ENCODE peak calls at places on chromosomes 6 and 20, in four cellular contexts. One of them, this sample, is unnamed.

GRCh38 chr20:34190679-34191090 is 50.5 kb upstream of the ASIP start:
- DNase-seq in stimulated activated CD4-positive, alpha-beta T cell treated with anti-CD3 and anti-CD28 coated beads, Interleukin-15, amount 100 ng/mL, for 24 hours: peak
- DNase-seq in G401: peak
- DNase-seq in left lobe of liver: peak
- DNase-seq in this sample: peak

GRCh38 chr6:41438746-41439145 is 103.3 kb downstream of the NCR2 start:
- DNase-seq in stimulated activated CD4-positive, alpha-beta T cell treated with anti-CD3 and anti-CD28 coated beads, Interleukin-15, amount 100 ng/mL, for 24 hours: no peak
- DNase-seq in G401: no peak
- DNase-seq in left lobe of liver: no peak
- DNase-seq in this sample: no peak

GRCh38 chr20:19809487-19809886 is 51.4 kb downstream of the RIN2 start:
- DNase-seq in stimulated activated CD4-positive, alpha-beta T cell treated with anti-CD3 and anti-CD28 coated beads, Interleukin-15, amount 100 ng/mL, for 24 hours: no peak
- DNase-seq in G401: no peak
- DNase-seq in left lobe of liver: no peak
- DNase-seq in this sample: no peak

GRCh38 chr6:112835078-112835477 is 487.9 kb downstream of the RFPL4B start:
- DNase-seq in stimulated activated CD4-positive, alpha-beta T cell treated with anti-CD3 and anti-CD28 coated beads, Interleukin-15, amount 100 ng/mL, for 24 hours: no peak
- DNase-seq in G401: peak
- DNase-seq in left lobe of liver: no peak
- DNase-seq in this sample: peak

GRCh38 chr20:32040142-32040953 is 11.7 kb upstream of the HCK start:
- DNase-seq in stimulated activated CD4-positive, alpha-beta T cell treated with anti-CD3 and anti-CD28 coated beads, Interleukin-15, amount 100 ng/mL, for 24 hours: no peak
- DNase-seq in G401: no peak
- DNase-seq in left lobe of liver: no peak
- DNase-seq in this sample: no peak

GRCh38 chr20:39342463-39342862 is 380.3 kb downstream of the DHX35 start:
- DNase-seq in stimulated activated CD4-positive, alpha-beta T cell treated with anti-CD3 and anti-CD28 coated beads, Interleukin-15, amount 100 ng/mL, for 24 hours: no peak
- DNase-seq in G401: no peak
- DNase-seq in left lobe of liver: no peak
- DNase-seq in this sample: no peak

GRCh38 chr20:15703171-15703911 is 869.9 kb downstream of the KIF16B start:
- DNase-seq in stimulated activated CD4-positive, alpha-beta T cell treated with anti-CD3 and anti-CD28 coated beads, Interleukin-15, amount 100 ng/mL, for 24 hours: no peak
- DNase-seq in G401: no peak
- DNase-seq in left lobe of liver: no peak
- DNase-seq in this sample: no peak

GRCh38 chr20:3766832-3767433 is 620 bp downstream of the ADISSP start:
- DNase-seq in stimulated activated CD4-positive, alpha-beta T cell treated with anti-CD3 and anti-CD28 coated beads, Interleukin-15, amount 100 ng/mL, for 24 hours: peak
- DNase-seq in G401: no peak
- DNase-seq in left lobe of liver: no peak
- DNase-seq in this sample: no peak

GRCh38 chr20:53215166-53215565 is 243.0 kb downstream of the TSHZ2 start:
- DNase-seq in stimulated activated CD4-positive, alpha-beta T cell treated with anti-CD3 and anti-CD28 coated beads, Interleukin-15, amount 100 ng/mL, for 24 hours: peak
- DNase-seq in G401: no peak
- DNase-seq in left lobe of liver: no peak
- DNase-seq in this sample: no peak

GRCh38 chr20:2470051-2470431 is 548 bp downstream of the SNRPB start:
- DNase-seq in stimulated activated CD4-positive, alpha-beta T cell treated with anti-CD3 and anti-CD28 coated beads, Interleukin-15, amount 100 ng/mL, for 24 hours: peak
- DNase-seq in G401: peak
- DNase-seq in left lobe of liver: no peak
- DNase-seq in this sample: peak

GRCh38 chr6:13517116-13517515 is 29.7 kb upstream of the GFOD1 start:
- DNase-seq in stimulated activated CD4-positive, alpha-beta T cell treated with anti-CD3 and anti-CD28 coated beads, Interleukin-15, amount 100 ng/mL, for 24 hours: no peak
- DNase-seq in G401: no peak
- DNase-seq in left lobe of liver: no peak
- DNase-seq in this sample: no peak

GRCh38 chr20:38342196-38342595 is 4.1 kb upstream of the LBP start:
- DNase-seq in stimulated activated CD4-positive, alpha-beta T cell treated with anti-CD3 and anti-CD28 coated beads, Interleukin-15, amount 100 ng/mL, for 24 hours: no peak
- DNase-seq in G401: no peak
- DNase-seq in left lobe of liver: no peak
- DNase-seq in this sample: no peak

GRCh38 chr6:131851049-131851769 is 43.4 kb downstream of the ENPP1 start:
- DNase-seq in stimulated activated CD4-positive, alpha-beta T cell treated with anti-CD3 and anti-CD28 coated beads, Interleukin-15, amount 100 ng/mL, for 24 hours: no peak
- DNase-seq in G401: no peak
- DNase-seq in left lobe of liver: no peak
- DNase-seq in this sample: no peak

GRCh38 chr6:132465530-132466485 is 47.1 kb downstream of the STX7 start:
- DNase-seq in stimulated activated CD4-positive, alpha-beta T cell treated with anti-CD3 and anti-CD28 coated beads, Interleukin-15, amount 100 ng/mL, for 24 hours: no peak
- DNase-seq in G401: no peak
- DNase-seq in left lobe of liver: no peak
- DNase-seq in this sample: no peak

GRCh38 chr6:75600694-75601265 is 900 bp upstream of the SENP6 start:
- DNase-seq in stimulated activated CD4-positive, alpha-beta T cell treated with anti-CD3 and anti-CD28 coated beads, Interleukin-15, amount 100 ng/mL, for 24 hours: no peak
- DNase-seq in G401: no peak
- DNase-seq in left lobe of liver: no peak
- DNase-seq in this sample: no peak

GRCh38 chr6:41053056-41053455 is at the start of gene APOBEC2:
- DNase-seq in stimulated activated CD4-positive, alpha-beta T cell treated with anti-CD3 and anti-CD28 coated beads, Interleukin-15, amount 100 ng/mL, for 24 hours: no peak
- DNase-seq in G401: no peak
- DNase-seq in left lobe of liver: no peak
- DNase-seq in this sample: no peak

GRCh38 chr6:22653980-22654610 is 84.7 kb downstream of the HDGFL1 start:
- DNase-seq in stimulated activated CD4-positive, alpha-beta T cell treated with anti-CD3 and anti-CD28 coated beads, Interleukin-15, amount 100 ng/mL, for 24 hours: no peak
- DNase-seq in G401: no peak
- DNase-seq in left lobe of liver: no peak
- DNase-seq in this sample: no peak

GRCh38 chr6:99613398-99613704 is 6.7 kb downstream of the PRDM13 start:
- DNase-seq in stimulated activated CD4-positive, alpha-beta T cell treated with anti-CD3 and anti-CD28 coated beads, Interleukin-15, amount 100 ng/mL, for 24 hours: peak
- DNase-seq in G401: no peak
- DNase-seq in left lobe of liver: no peak
- DNase-seq in this sample: no peak

GRCh38 chr6:157169186-157169585 is 154.1 kb downstream of the TMEM242 start:
- DNase-seq in stimulated activated CD4-positive, alpha-beta T cell treated with anti-CD3 and anti-CD28 coated beads, Interleukin-15, amount 100 ng/mL, for 24 hours: no peak
- DNase-seq in G401: peak
- DNase-seq in left lobe of liver: no peak
- DNase-seq in this sample: no peak

GRCh38 chr6:75775219-75775618 is 26.2 kb downstream of the MYO6 start:
- DNase-seq in stimulated activated CD4-positive, alpha-beta T cell treated with anti-CD3 and anti-CD28 coated beads, Interleukin-15, amount 100 ng/mL, for 24 hours: no peak
- DNase-seq in G401: peak
- DNase-seq in left lobe of liver: no peak
- DNase-seq in this sample: peak

GRCh38 chr6:125124250-125124777 is 29.3 kb upstream of the TPD52L1 start:
- DNase-seq in stimulated activated CD4-positive, alpha-beta T cell treated with anti-CD3 and anti-CD28 coated beads, Interleukin-15, amount 100 ng/mL, for 24 hours: no peak
- DNase-seq in G401: no peak
- DNase-seq in left lobe of liver: no peak
- DNase-seq in this sample: no peak

GRCh38 chr20:62771396-62772102 is 24.7 kb upstream of the MRGBP start:
- DNase-seq in stimulated activated CD4-positive, alpha-beta T cell treated with anti-CD3 and anti-CD28 coated beads, Interleukin-15, amount 100 ng/mL, for 24 hours: no peak
- DNase-seq in G401: no peak
- DNase-seq in left lobe of liver: no peak
- DNase-seq in this sample: no peak

GRCh38 chr20:52379723-52380336 is 188.3 kb upstream of the ZFP64 start:
- DNase-seq in stimulated activated CD4-positive, alpha-beta T cell treated with anti-CD3 and anti-CD28 coated beads, Interleukin-15, amount 100 ng/mL, for 24 hours: peak
- DNase-seq in G401: peak
- DNase-seq in left lobe of liver: no peak
- DNase-seq in this sample: peak

GRCh38 chr20:24735263-24735662 is 213.8 kb upstream of the CST7 start:
- DNase-seq in stimulated activated CD4-positive, alpha-beta T cell treated with anti-CD3 and anti-CD28 coated beads, Interleukin-15, amount 100 ng/mL, for 24 hours: no peak
- DNase-seq in G401: no peak
- DNase-seq in left lobe of liver: no peak
- DNase-seq in this sample: no peak

GRCh38 chr6:28789553-28790083 is 134.2 kb downstream of the TRIM27 start:
- DNase-seq in stimulated activated CD4-positive, alpha-beta T cell treated with anti-CD3 and anti-CD28 coated beads, Interleukin-15, amount 100 ng/mL, for 24 hours: peak
- DNase-seq in G401: peak
- DNase-seq in left lobe of liver: no peak
- DNase-seq in this sample: peak

GRCh38 chr20:17236766-17237165 is 9.9 kb downstream of the PCSK2 start:
- DNase-seq in stimulated activated CD4-positive, alpha-beta T cell treated with anti-CD3 and anti-CD28 coated beads, Interleukin-15, amount 100 ng/mL, for 24 hours: no peak
- DNase-seq in G401: no peak
- DNase-seq in left lobe of liver: no peak
- DNase-seq in this sample: no peak

GRCh38 chr6:51855310-51856082 is 231.9 kb downstream of the PKHD1 start:
- DNase-seq in stimulated activated CD4-positive, alpha-beta T cell treated with anti-CD3 and anti-CD28 coated beads, Interleukin-15, amount 100 ng/mL, for 24 hours: peak
- DNase-seq in G401: peak
- DNase-seq in left lobe of liver: no peak
- DNase-seq in this sample: peak

This sample was measured in cerebellar cortex.